ENCODE peak calls at places on chromosome 7, in nine cellular contexts. J is T1000, Y is LoVo, G is HEK293T, K is heart left ventricle, P is A549, A is skeletal muscle cell, Z is putamen, R is HCT116. I is an unnamed sample.

GRCh38 chr7:48083114-48083830 is 5.8 kb upstream of the UPP1 start:
- DNase-seq in J (no peak), Y (peak), G (no peak), K (no peak), P (no peak), A (no peak), Z (no peak), R (no peak), I (peak)

GRCh38 chr7:924541-925231 is 29.8 kb downstream of the ADAP1 start:
- DNase-seq in J (no peak), Y (no peak), G (no peak), K (peak), P (no peak), A (no peak), Z (no peak), R (no peak), I (no peak)

GRCh38 chr7:139108256-139109187 is 998 bp downstream of the ZC3HAV1 start:
- DNase-seq in J (no peak), Y (no peak), G (peak), K (peak), P (peak), A (no peak), Z (no peak), R (no peak), I (peak)

GRCh38 chr7:129831424-129832058 is 121.2 kb downstream of the UBE2H start:
- DNase-seq in J (peak), Y (peak), G (no peak), K (no peak), P (peak), A (peak), Z (no peak), R (peak), I (peak)

GRCh38 chr7:41107938-41108448 is 594.9 kb downstream of the INHBA start:
- DNase-seq in J (no peak), Y (no peak), G (no peak), K (no peak), P (peak), A (peak), Z (no peak), R (no peak), I (peak)

GRCh38 chr7:1192171-1192676 is 32.2 kb upstream of the ZFAND2A start:
- DNase-seq in J (no peak), Y (no peak), G (no peak), K (no peak), P (no peak), A (peak), Z (no peak), R (no peak), I (peak)

GRCh38 chr7:70238171-70238575 is 639.9 kb downstream of the AUTS2 start:
- DNase-seq in J (no peak), Y (no peak), G (peak), K (no peak), P (no peak), A (no peak), Z (no peak), R (no peak), I (no peak)

GRCh38 chr7:128119036-128119435 is 87.8 kb upstream of the LRRC4 start:
- DNase-seq in J (no peak), Y (no peak), G (no peak), K (no peak), P (no peak), A (no peak), Z (no peak), R (no peak), I (no peak)

GRCh38 chr7:105268056-105268455 is 120.7 kb downstream of the SRPK2 start:
- DNase-seq in J (no peak), Y (peak), G (no peak), K (no peak), P (peak), A (peak), Z (peak), R (no peak), I (peak)

GRCh38 chr7:137953692-137954470 is 48.0 kb downstream of the CREB3L2 start:
- DNase-seq in J (peak), Y (peak), G (peak), K (no peak), P (peak), A (no peak), Z (no peak), R (peak), I (peak)

GRCh38 chr7:20299647-20300312 is 30.9 kb upstream of the ITGB8 start:
- DNase-seq in J (no peak), Y (no peak), G (no peak), K (no peak), P (no peak), A (no peak), Z (no peak), R (no peak), I (peak)

GRCh38 chr7:27095897-27096755 is at the start of gene HOXA1:
- DNase-seq in J (peak), Y (peak), G (peak), K (peak), P (peak), A (peak), Z (no peak), R (peak), I (peak)

GRCh38 chr7:112084506-112084905 is 121.7 kb downstream of the DOCK4 start:
- DNase-seq in J (no peak), Y (no peak), G (no peak), K (no peak), P (no peak), A (peak), Z (no peak), R (no peak), I (no peak)

GRCh38 chr7:130595986-130596385 is 72.6 kb downstream of the COPG2 start:
- DNase-seq in J (no peak), Y (no peak), G (no peak), K (peak), P (no peak), A (peak), Z (no peak), R (no peak), I (no peak)

GRCh38 chr7:73567140-73567539 is 9.7 kb upstream of the BCL7B start:
- DNase-seq in J (no peak), Y (no peak), G (no peak), K (no peak), P (no peak), A (no peak), Z (no peak), R (no peak), I (no peak)

GRCh38 chr7:100221767-100222444 is 2.2 kb downstream of the PVRIG start:
- DNase-seq in J (no peak), Y (no peak), G (no peak), K (no peak), P (no peak), A (no peak), Z (no peak), R (no peak), I (no peak)

GRCh38 chr7:130904031-130904757 is 170.2 kb upstream of the KLF14 start:
- DNase-seq in J (peak), Y (peak), G (no peak), K (no peak), P (peak), A (peak), Z (no peak), R (peak), I (peak)

GRCh38 chr7:131769241-131769640 is 212.8 kb upstream of the PODXL start:
- DNase-seq in J (no peak), Y (peak), G (no peak), K (no peak), P (peak), A (no peak), Z (no peak), R (peak), I (no peak)

GRCh38 chr7:40640566-40640965 is 505.8 kb downstream of the SUGCT start:
- DNase-seq in J (no peak), Y (no peak), G (no peak), K (no peak), P (no peak), A (no peak), Z (no peak), R (no peak), I (peak)

GRCh38 chr7:132526111-132526741 is 50.0 kb downstream of the PLXNA4 start:
- DNase-seq in J (no peak), Y (no peak), G (no peak), K (no peak), P (no peak), A (no peak), Z (no peak), R (no peak), I (no peak)

GRCh38 chr7:34842782-34843181 is 184.8 kb downstream of the NPSR1 start:
- DNase-seq in J (no peak), Y (no peak), G (no peak), K (no peak), P (no peak), A (peak), Z (peak), R (no peak), I (peak)

GRCh38 chr7:152762056-152762455 is 2.5 kb downstream of the ACTR3B start:
- DNase-seq in J (no peak), Y (no peak), G (no peak), K (no peak), P (no peak), A (no peak), Z (no peak), R (no peak), I (peak)

GRCh38 chr7:42878303-42878702 is 33.6 kb downstream of the C7orf25 start:
- DNase-seq in J (no peak), Y (no peak), G (no peak), K (no peak), P (no peak), A (no peak), Z (no peak), R (no peak), I (no peak)

GRCh38 chr7:123242467-123243097 is 42.8 kb upstream of the SLC13A1 start:
- DNase-seq in J (no peak), Y (no peak), G (no peak), K (no peak), P (no peak), A (no peak), Z (no peak), R (no peak), I (no peak)

GRCh38 chr7:27071622-27072390 is 24.0 kb downstream of the HOXA1 start:
- DNase-seq in J (no peak), Y (no peak), G (peak), K (no peak), P (no peak), A (no peak), Z (no peak), R (no peak), I (no peak)

GRCh38 chr7:93817561-93817960 is 73.0 kb downstream of the TFPI2 start:
- DNase-seq in J (no peak), Y (no peak), G (no peak), K (no peak), P (no peak), A (peak), Z (no peak), R (no peak), I (peak)

GRCh38 chr7:32957326-32958045 is at the start of gene FKBP9:
- DNase-seq in J (peak), Y (peak), G (peak), K (peak), P (peak), A (peak), Z (peak), R (no peak), I (peak)